ENCODE peak calls at places on chromosomes 5 and 9, in six cellular contexts. C is stomach, O is RWPE2, D is Peyer's patch, W is tibial artery, H is lung. X is an unnamed sample. For H3K4me1, H3K9me3 and H3K36me3, the result is how much of the 10 kb centered on the place peaks cover.

GRCh38 chr5:78799254-78800017 is 150.9 kb upstream of the LHFPL2 start:
- DNase-seq in H (no peak), D (no peak), C (no peak), W (no peak), O (no peak), X (no peak)

GRCh38 chr9:116661037-116661954 is 25.8 kb upstream of the TRIM32 start:
- DNase-seq in O (no peak), W (no peak), C (peak), D (peak), H (no peak), X (peak)

GRCh38 chr5:169862348-169862905 is 117.9 kb downstream of the INSYN2B start:
- DNase-seq in H (no peak), D (no peak), C (no peak), W (no peak), O (no peak), X (no peak)

GRCh38 chr5:41240390-41240789 is 27.1 kb upstream of the C6 start:
- DNase-seq in H (no peak), W (no peak), C (no peak), D (no peak), O (no peak), X (no peak)

GRCh38 chr5:75985077-75985476 is 98.1 kb upstream of the SV2C start:
- DNase-seq in O (no peak), C (no peak), D (no peak), W (no peak), H (no peak), X (no peak)

GRCh38 chr9:88749420-88749819 is 214.4 kb downstream of the NXNL2 start:
- DNase-seq in O (no peak), D (no peak), W (peak), H (no peak), C (no peak), X (no peak)

GRCh38 chr9:127598839-127599549 is 13.1 kb upstream of the STXBP1 start:
- DNase-seq in D (no peak), O (no peak), C (no peak), H (no peak), W (no peak), X (no peak)

GRCh38 chr5:143758750-143759149 is 53.2 kb upstream of the HMHB1 start:
- DNase-seq in H (no peak), D (no peak), O (no peak), W (no peak), C (no peak), X (no peak)

GRCh38 chr5:9570876-9571275 is 25.0 kb upstream of the SEMA5A start:
- DNase-seq in W (no peak), O (no peak), C (no peak), D (no peak), H (no peak), X (no peak)

GRCh38 chr5:45484781-45485180 is 211.4 kb downstream of the HCN1 start:
- DNase-seq in D (no peak), C (no peak), O (no peak), H (no peak), W (no peak), X (no peak)

GRCh38 chr5:142881727-142882126 is 111.5 kb downstream of the ARHGAP26 start:
- DNase-seq in D (no peak), W (no peak), H (no peak), O (no peak), C (no peak), X (no peak)

GRCh38 chr9:91240596-91240995 is 121.1 kb downstream of the AUH start:
- DNase-seq in O (no peak), W (no peak), C (no peak), H (no peak), D (no peak), X (no peak)

GRCh38 chr9:109780453-109781033 is 545 bp downstream of the PALM2AKAP2 start:
- DNase-seq in H (no peak), W (no peak), D (no peak), O (no peak), C (no peak), X (no peak)

GRCh38 chr9:116952434-116952805 is 265.3 kb downstream of the TRIM32 start:
- DNase-seq in O (no peak), H (no peak), D (no peak), W (no peak), C (no peak), X (no peak)

GRCh38 chr9:128252317-128253139 is 23.3 kb downstream of the GOLGA2 start:
- DNase-seq in O (no peak), H (no peak), C (no peak), W (no peak), D (no peak), X (no peak)

GRCh38 chr9:26656003-26656940 is 236.3 kb downstream of the CAAP1 start:
- DNase-seq in W (no peak), D (no peak), H (no peak), C (no peak), O (no peak), X (peak)

GRCh38 chr5:9766581-9766980 is 136.4 kb upstream of the TAS2R1 start:
- DNase-seq in O (no peak), C (no peak), D (no peak), W (no peak), H (no peak), X (no peak)

GRCh38 chr5:95918421-95919006 is 43.1 kb downstream of the ELL2 start:
- DNase-seq in O (no peak), D (no peak), W (no peak), H (no peak), C (no peak), X (no peak)

GRCh38 chr9:77453857-77454647 is 194.1 kb downstream of the GNA14 start:
- DNase-seq in W (no peak), C (no peak), O (no peak), H (no peak), D (no peak), X (no peak)

GRCh38 chr5:151243564-151243963 is 9.4 kb upstream of the GM2A start:
- DNase-seq in O (no peak), D (no peak), W (no peak), H (no peak), C (no peak), X (no peak)

GRCh38 chr5:151243127-151243526 is 9.9 kb upstream of the GM2A start:
- DNase-seq in D (no peak), W (no peak), O (no peak), H (no peak), C (no peak), X (no peak)

GRCh38 chr5:151248651-151249050 is 4.3 kb upstream of the GM2A start:
- DNase-seq in C (no peak), W (no peak), D (no peak), O (no peak), H (no peak), X (no peak)

GRCh38 chr5:151244210-151244609 is 8.8 kb upstream of the GM2A start:
- DNase-seq in C (no peak), D (no peak), H (no peak), W (no peak), O (no peak), X (no peak)

DNA sequence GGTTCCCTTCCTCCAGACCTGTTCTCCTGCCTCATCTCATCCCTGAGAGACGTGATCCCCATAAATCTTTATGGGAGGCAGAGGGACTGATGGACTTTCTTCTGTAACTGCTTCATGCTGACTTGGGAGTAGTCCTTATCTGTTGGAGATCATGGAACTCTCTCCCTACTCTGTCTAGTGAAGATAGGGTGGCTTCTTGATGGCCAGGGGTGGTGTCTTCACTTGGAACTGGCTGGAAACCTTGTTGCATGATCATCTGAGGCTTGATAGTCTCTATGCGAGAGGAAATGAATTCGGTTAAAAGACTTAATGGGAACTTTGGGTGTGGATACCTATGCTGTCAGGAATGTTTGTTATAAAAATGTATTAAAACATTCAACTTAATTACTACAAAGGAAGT is 7.2 kb upstream of the GM2A start:
- DNase-seq in C (no peak), W (no peak), H (no peak), O (no peak), D (no peak), X (no peak)
- H3K4me1 ChIP-seq in C (under half), W (under half), H (under half), O (under half), D (under half), X (under half)

DNA sequence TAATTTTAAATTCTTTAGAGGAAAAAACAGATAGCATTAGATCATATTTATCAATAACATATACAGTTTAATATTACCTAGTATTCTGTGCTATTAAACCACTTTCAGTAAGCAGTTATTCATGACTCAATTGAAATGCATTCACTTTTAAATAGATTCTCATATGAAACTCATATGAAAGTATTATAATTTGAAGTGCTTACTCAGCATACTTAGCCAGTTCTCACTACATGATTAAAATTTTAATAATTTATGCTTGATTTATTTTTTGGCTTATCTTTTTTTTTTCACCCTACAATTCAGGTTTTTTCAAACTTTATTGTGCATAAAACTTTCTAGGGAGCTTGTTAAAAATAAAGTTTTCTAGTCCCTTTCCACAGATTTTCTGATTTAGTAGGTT is 694.9 kb upstream of the CDH9 start:
- DNase-seq in C (no peak), O (no peak), H (no peak), W (no peak), D (no peak), X (no peak)
- H3K9me3 ChIP-seq in C (under half), O (under half), H (under half), W (under half), D (under half), X (under half)

DNA sequence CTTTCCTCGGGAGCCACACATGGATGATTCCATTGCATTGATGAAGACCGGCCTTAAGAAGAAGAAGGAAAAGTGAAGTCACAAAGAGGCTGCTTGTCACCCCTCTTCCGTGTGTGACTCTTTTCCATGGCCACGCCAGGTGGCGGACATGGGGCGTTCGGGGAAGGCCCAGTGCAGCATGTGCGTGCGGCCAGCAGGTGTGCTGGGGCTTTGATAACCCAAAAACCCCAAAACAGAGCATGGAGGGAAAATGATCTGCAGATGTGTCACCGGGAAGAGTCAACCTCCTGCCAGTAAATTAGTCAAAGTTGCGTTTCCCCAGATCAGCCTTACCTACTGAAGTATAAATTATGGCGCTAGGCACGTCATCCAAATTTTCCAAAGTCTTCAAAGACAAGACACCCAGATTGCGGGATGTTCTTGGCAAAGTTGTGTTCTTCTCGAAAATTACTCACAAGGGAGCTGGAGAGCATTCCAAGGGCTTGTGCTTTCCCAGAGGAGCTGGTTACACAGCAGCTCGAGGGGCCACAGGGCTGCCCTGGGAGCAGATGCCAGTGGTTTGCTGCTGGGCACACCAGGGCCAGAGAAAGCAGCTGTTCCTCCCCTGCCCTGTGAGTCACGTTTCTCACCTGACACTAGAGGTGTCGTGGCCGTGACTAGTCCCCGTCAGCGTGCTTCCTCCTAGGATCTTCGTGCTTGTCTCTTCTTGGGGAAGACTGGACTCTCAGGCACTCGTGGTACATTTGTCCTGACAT is 53.9 kb downstream of the IRX2 start:
- DNase-seq in O (no peak), C (no peak), D (no peak), H (no peak), W (no peak), X (no peak)
- H3K36me3 ChIP-seq in O (under half), C (under half), D (under half), H (under half), W (under half), X (under half)

DNA sequence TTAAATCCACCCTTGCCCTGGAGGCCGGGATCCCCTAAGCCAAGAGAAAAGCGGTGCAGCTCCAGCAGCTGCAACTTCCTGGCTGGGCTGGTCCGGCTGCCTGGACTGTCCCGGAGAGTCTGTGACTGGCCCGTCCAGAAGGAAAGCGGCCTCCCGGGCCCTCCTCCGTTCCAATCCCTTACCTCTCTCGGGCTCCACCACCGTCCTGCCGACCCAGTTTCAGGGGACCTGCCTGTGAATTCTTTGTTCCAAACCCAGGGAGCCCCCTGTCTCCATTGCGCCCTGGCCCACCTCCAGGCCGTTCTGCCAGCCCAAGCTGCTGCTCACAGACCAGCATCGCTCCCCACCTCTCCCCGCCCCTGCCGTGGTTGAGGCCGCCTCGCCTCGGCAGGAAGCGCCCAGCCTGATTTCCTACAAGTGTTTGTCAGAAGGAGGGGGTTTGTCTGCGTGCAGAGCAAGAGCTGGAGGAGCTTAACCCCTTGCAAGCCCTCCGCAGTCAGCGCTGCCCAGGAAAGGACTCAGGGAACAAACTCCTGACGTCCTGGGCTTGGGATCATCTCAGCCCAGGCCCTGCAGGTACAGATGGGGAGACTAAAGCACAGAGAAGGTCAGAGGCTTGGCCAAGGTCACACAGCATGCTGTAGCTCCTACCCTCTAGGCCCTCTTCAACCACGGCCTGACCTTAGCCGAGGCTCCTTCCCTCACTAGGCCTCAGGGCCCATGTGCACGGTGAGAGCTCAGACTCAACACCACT is at the start of gene AKNA:
- DNase-seq in C (peak), O (no peak), W (peak), D (peak), H (peak), X (no peak)
- H3K4me1 ChIP-seq in C (half or more), O (under half), W (half or more), D (under half), H (under half), X (under half)

GRCh38 chr5:178441486-178442270 is 148.5 kb downstream of the COL23A1 start:
- DNase-seq in D (peak), C (no peak), O (no peak), H (no peak), W (no peak), X (no peak)

GRCh38 chr5:178438746-178439260 is 151.4 kb downstream of the COL23A1 start:
- DNase-seq in H (no peak), O (no peak), W (no peak), D (no peak), C (no peak), X (no peak)

GRCh38 chr5:178440163-178440545 is 150.0 kb downstream of the COL23A1 start:
- DNase-seq in C (no peak), O (no peak), D (peak), H (no peak), W (no peak), X (no peak)

GRCh38 chr5:178437296-178438075 is 152.7 kb downstream of the COL23A1 start:
- DNase-seq in D (no peak), C (no peak), W (no peak), H (no peak), O (no peak), X (no peak)

DNA sequence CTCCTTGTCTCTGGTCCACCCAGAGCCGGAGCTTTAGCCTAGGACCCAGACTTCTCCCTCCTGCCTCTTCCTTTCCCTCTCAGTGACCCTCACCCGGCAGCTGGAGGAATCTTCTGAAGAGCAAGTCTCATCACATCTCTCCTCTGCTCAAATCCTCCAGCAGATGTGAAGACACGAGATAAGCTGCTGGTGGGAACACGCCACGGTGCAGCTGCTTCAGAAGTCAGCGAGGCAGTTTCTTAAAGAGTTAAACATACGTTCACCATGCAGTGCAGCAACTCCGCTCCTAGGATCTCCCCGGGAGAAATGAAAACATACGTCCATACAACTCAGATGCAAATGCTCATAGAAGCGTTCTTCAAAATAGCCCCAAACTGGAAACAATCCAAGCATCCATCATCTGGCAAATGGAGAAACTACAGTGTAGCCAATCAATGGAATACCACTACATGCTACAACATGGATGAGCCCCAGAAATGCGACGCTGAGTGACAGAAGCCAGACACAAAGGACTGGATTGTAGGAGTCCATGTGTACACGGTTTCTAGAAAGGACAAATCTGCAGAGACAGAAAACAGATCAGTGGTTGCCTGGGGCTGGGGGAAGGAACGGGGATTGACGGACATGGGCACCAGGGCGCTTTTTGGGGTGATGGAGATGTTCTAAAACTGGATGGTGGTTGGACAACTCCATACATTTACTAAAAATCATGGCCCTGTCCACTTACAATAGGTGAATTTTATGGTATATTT is 150.6 kb downstream of the COL23A1 start:
- DNase-seq in C (no peak), O (no peak), D (no peak), H (no peak), W (no peak), X (no peak)
- H3K9me3 ChIP-seq in C (under half), O (under half), D (under half), H (under half), W (under half), X (under half)

DNA sequence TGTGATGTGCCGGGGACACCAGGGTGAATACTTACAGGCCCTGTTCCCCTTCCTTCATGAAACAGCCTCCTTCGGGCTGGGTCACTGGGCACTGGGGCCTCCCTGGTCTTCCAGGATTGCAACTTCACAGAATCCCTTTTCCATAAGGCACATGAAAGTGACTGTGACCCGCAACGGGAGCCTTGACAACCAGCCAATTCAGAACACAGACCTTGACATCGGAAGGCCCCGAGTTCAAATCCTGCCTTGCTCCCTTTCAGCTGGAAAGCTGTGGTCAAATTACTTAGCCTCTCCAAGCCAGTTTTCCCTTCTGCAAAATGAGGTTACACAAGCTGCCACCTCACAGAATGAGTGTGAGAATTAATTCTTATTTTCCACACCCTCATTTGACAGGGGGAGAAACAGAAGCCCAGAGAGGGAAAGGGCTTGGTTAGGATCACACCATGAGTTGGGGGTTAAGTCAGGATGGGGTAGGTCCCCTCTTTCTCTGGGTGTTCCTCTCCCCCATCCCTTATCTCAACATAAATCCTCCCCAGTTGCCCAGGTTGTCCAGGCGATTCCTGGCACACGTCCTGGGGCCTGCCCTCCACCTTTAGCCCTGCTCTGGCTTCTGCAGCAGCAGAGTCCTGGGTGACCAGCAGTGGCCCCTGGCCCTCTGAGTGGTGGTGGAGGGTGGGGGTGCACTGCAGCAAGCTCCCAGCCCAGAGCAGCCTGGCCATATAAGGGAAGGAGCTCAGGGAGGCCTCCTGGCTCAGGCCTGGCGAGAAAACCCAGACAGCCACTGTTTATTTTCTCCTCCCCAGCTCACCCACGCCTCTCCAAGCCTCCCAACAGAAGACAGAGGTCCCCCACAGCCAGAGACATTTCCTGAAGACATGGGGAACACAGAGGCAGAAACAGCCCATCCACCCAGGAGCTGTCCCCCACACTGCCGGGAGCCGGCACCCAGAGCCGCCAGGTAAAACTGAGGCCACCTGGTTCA is 44.5 kb upstream of the IL17B start:
- DNase-seq in C (no peak), H (no peak), O (no peak), W (no peak), D (no peak), X (no peak)
- H3K36me3 ChIP-seq in C (under half), H (under half), O (under half), W (half or more), D (under half), X (under half)

DNA sequence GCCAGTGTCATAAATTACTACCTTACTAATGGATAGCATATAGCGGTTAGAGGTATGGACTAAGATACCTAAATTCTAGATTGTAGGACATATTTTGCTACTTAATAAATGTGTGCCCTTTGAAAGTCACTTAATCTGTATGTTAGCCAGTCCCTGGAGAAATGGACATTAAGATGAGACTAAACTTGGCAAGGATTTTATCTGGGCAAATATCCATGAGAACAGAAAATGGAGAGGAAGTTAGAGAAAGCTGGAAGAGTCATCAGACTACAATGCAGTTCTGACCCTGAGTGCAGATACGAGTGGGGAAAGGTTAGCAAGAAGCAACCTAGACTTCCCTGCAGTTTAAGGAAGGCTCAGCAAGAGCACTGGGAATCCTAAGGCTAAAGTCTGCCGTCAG is 33.0 kb downstream of the TBCA start:
- DNase-seq in O (no peak), H (no peak), D (no peak), W (no peak), C (no peak), X (no peak)
- H3K4me1 ChIP-seq in O (under half), H (under half), D (under half), W (under half), C (under half), X (under half)

X was measured in HAP-1.